ENCODE peak calls at places on chromosome 16, in six cellular contexts. C is transverse colon, G is stomach, B is HCT116, E is breast epithelium, A is GM23338. W is an unnamed sample.

GRCh38 chr16:53519417-53520091 is 16.5 kb upstream of the AKTIP start:
- DNase-seq in C (no peak), G (no peak), B (no peak), E (no peak), A (no peak), W (no peak)

GRCh38 chr16:67987460-67988160 is 7.3 kb upstream of the DPEP3 start:
- DNase-seq in C (no peak), G (no peak), B (no peak), E (no peak), A (no peak), W (peak)

GRCh38 chr16:50685456-50686058 is 4.4 kb upstream of the SNX20 start:
- DNase-seq in C (no peak), G (no peak), B (no peak), E (no peak), A (no peak), W (no peak)

GRCh38 chr16:15574614-15574948 is 68.4 kb downstream of the MARF1 start:
- DNase-seq in C (no peak), G (no peak), B (no peak), E (no peak), A (no peak), W (no peak)

GRCh38 chr16:53212899-53213235 is 158.1 kb downstream of the CHD9 start:
- DNase-seq in C (no peak), G (no peak), B (no peak), E (no peak), A (no peak), W (peak)

GRCh38 chr16:66728117-66728787 is 23.2 kb downstream of the DYNC1LI2 start:
- DNase-seq in C (peak), G (peak), B (peak), E (no peak), A (peak), W (peak)

GRCh38 chr16:23871924-23872323 is 36.1 kb downstream of the PRKCB start:
- DNase-seq in C (no peak), G (no peak), B (no peak), E (no peak), A (no peak), W (no peak)

GRCh38 chr16:86070511-86070910 is 171.5 kb downstream of the IRF8 start:
- DNase-seq in C (no peak), G (no peak), B (no peak), E (no peak), A (no peak), W (no peak)

GRCh38 chr16:50480206-50480605 is 68.0 kb upstream of the NKD1 start:
- DNase-seq in C (no peak), G (no peak), B (no peak), E (no peak), A (no peak), W (no peak)

GRCh38 chr16:72974142-72974769 is 73.7 kb downstream of the ZFHX3 start:
- DNase-seq in C (no peak), G (peak), B (no peak), E (no peak), A (no peak), W (peak)

GRCh38 chr16:66996324-66996982 is 8.1 kb downstream of the CES4A start:
- DNase-seq in C (no peak), G (peak), B (no peak), E (no peak), A (no peak), W (no peak)

GRCh38 chr16:695355-696089 is 5.3 kb upstream of the WDR24 start:
- DNase-seq in C (peak), G (peak), B (no peak), E (peak), A (peak), W (no peak)

GRCh38 chr16:65044861-65045260 is 77.0 kb downstream of the CDH11 start:
- DNase-seq in C (no peak), G (no peak), B (no peak), E (no peak), A (no peak), W (no peak)

GRCh38 chr16:72905581-72905980 is 142.3 kb downstream of the ZFHX3 start:
- DNase-seq in C (no peak), G (no peak), B (no peak), E (no peak), A (no peak), W (no peak)

GRCh38 chr16:17369441-17369951 is 101.3 kb downstream of the XYLT1 start:
- DNase-seq in C (peak), G (peak), B (no peak), E (no peak), A (no peak), W (peak)

GRCh38 chr16:73399486-73399885 is 351.6 kb upstream of the ZFHX3 start:
- DNase-seq in C (no peak), G (no peak), B (no peak), E (no peak), A (no peak), W (no peak)

DNA sequence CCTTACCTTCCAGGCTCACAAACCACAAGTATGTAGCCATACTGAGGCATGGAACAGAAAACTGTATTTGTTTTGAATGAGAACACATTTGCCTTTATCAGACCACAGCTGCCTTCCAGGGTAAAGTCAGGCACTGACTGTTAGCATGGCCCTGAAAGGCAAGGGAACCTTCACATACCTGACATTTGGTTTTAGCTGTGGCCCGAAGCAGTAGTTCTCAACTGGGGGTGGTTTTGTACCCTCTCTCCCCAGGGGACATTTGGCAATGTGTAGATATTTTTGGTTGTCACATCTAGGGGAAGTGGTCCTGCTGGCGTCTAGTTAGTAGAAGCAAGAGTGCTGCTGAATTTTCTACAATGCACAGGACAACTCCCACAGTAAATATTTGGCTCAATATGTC is 9.2 kb downstream of the HERPUD1 start:
- DNase-seq in C (no peak), G (no peak), B (no peak), E (no peak), A (no peak), W (no peak)
- TF ChIP-seq POLR2AphosphoS5 in C (no peak), G (no peak), B (peak), E (peak), A (no peak), W (no peak)

GRCh38 chr16:11283820-11284248 is 2.7 kb upstream of the PRM1 start:
- DNase-seq in C (no peak), G (no peak), B (no peak), E (no peak), A (no peak), W (no peak)
- TF ChIP-seq CTCF in C (no peak), G (no peak), B (no peak), E (no peak), A (no peak), W (no peak)

GRCh38 chr16:21501869-21502667 is 97.3 kb upstream of the METTL9 start:
- DNase-seq in C (peak), G (peak), B (peak), E (peak), A (peak), W (peak)
- TF ChIP-seq POLR2AphosphoS5 in C (peak), G (peak), B (peak), E (peak), A (peak), W (peak)

DNA sequence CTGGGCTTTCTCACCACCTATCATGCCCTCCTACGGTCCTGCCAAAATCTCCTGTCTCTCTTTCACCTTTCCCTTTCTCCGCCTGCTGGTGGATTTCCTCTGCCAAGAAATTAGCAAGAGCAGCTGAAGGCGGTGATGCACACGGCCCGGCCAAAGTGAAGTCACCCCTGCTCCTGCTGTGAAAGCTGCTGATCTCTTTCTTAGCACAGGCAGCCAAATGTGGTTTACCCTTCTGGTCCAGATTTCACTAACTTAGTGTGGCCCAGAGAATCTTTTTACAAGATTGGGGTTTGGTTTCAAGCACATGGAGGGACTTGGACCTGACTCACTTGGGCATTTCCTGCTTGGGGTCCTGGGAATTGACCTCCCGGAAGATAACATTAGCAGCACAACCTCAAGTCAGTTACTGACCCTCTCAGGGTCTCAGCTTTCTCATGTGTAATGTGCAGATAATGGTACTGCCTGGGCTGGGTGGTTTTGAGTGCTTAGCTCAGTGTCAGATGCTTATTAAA is 155.7 kb downstream of the SOCS1 start:
- DNase-seq in C (peak), G (peak), B (peak), E (no peak), A (peak), W (peak)
- TF ChIP-seq CTCF in C (no peak), G (no peak), B (peak), E (peak), A (peak), W (peak)

GRCh38 chr16:19809121-19809635 is 75.5 kb downstream of the GPRC5B start:
- DNase-seq in C (no peak), G (peak), B (no peak), E (no peak), A (no peak), W (no peak)
- TF ChIP-seq POLR2AphosphoS5 in C (no peak), G (no peak), B (no peak), E (no peak), A (no peak), W (no peak)

GRCh38 chr16:84484579-84485254 is 19.7 kb downstream of the MEAK7 start:
- DNase-seq in C (peak), G (peak), B (peak), E (peak), A (peak), W (peak)

GRCh38 chr16:84482951-84483881 is 21.2 kb downstream of the MEAK7 start:
- DNase-seq in C (no peak), G (peak), B (no peak), E (peak), A (no peak), W (no peak)

GRCh38 chr16:84485255-84486010 is 19.0 kb downstream of the MEAK7 start:
- DNase-seq in C (no peak), G (peak), B (no peak), E (peak), A (no peak), W (no peak)

GRCh38 chr16:84482001-84482891 is 22.2 kb downstream of the MEAK7 start:
- DNase-seq in C (no peak), G (peak), B (no peak), E (peak), A (no peak), W (peak)

DNA sequence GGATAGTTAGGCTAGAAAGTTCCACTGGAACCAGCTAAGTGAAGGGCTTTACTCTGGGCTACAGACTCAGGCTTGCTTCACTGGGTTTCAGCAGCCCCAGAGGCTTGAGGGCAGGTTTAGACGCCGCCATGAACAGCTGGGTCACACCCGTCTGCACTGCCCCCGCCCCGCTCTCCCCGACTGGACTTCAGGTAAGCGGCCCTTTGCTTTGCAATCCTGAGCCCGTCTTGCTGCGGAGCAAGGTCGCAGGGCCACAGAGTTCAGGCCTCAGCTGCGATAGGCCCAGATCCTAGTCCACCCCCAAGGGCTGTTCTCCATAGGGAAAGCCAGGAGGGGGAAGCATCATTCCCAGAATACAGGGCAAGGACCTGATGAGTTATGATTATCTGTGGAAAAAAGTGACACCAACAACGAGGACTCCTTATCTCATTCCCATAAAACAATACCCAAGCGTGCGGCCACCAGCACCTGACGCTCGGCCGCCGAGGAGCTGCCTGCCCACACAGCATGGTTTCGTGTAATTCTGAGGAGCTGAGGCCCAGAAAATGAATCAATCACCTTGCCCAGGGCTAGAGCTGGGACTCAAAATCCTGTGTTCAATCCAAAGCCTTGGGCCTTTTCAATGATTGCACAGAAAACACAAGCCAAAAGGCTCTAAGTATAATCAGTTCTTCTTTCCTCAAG is 20.4 kb downstream of the MEAK7 start:
- DNase-seq in C (no peak), G (peak), B (no peak), E (peak), A (no peak), W (no peak)
- TF ChIP-seq CTCF in C (no peak), G (no peak), B (no peak), E (no peak), A (no peak), W (no peak)

W was measured in endothelial cell of umbilical vein.